ENCODE peak calls at places on chromosome 16, in seven cellular contexts. B is SK-N-SH, C is IMR-90, O is A549, I is HepG2, T is GM12878, Z is K562. V is an unnamed sample.

GRCh38 chr16:53087101-53087500 is 32.3 kb downstream of the CHD9 start:
- DNase-seq in O (no peak), I (no peak), C (peak; percentile 72), B (no peak), T (no peak), Z (no peak), V (no peak)

GRCh38 chr16:56246051-56246817 is 54.9 kb downstream of the GNAO1 start:
- DNase-seq in T (no peak), C (peak; percentile 5), Z (no peak), O (no peak), B (peak; percentile 56), I (peak; percentile 18), V (no peak)

GRCh38 chr16:55136356-55136755 is 187.6 kb upstream of the IRX6 start:
- DNase-seq in T (no peak), O (no peak), C (no peak), Z (no peak), I (no peak), B (no peak), V (no peak)

GRCh38 chr16:57531635-57532220 is 4.6 kb downstream of the CCDC102A start:
- DNase-seq in Z (no peak), I (no peak), O (no peak), T (no peak), C (no peak), B (peak; percentile 11), V (no peak)

GRCh38 chr16:85908444-85908843 is 9.5 kb downstream of the IRF8 start:
- DNase-seq in Z (no peak), T (peak; percentile 59), B (no peak), I (no peak), O (no peak), C (no peak), V (no peak)

GRCh38 chr16:4138735-4139134 is 22.5 kb upstream of the ADCY9 start:
- DNase-seq in I (no peak), C (no peak), T (no peak), B (no peak), O (no peak), Z (no peak), V (no peak)

GRCh38 chr16:84937196-84937935 is 74.0 kb downstream of the ZDHHC7 start:
- DNase-seq in Z (no peak), O (no peak), B (no peak), C (no peak), T (no peak), I (no peak), V (no peak)

GRCh38 chr16:85988306-85988705 is 89.3 kb downstream of the IRF8 start:
- DNase-seq in O (no peak), T (peak; percentile 71), B (no peak), Z (no peak), I (no peak), C (no peak), V (no peak)

GRCh38 chr16:19167710-19168172 is 299 bp upstream of the SYT17 start:
- DNase-seq in B (peak; percentile 93), O (peak; percentile 80), Z (peak; percentile 72), C (peak; percentile 48), T (no peak), I (peak; percentile 60), V (peak; percentile 60)

GRCh38 chr16:69109486-69110270 is 4.2 kb downstream of the HAS3 start:
- DNase-seq in C (no peak), O (no peak), B (no peak), Z (no peak), T (no peak), I (no peak), V (no peak)

GRCh38 chr16:19294156-19294649 is 8.7 kb downstream of the CLEC19A start:
- DNase-seq in I (no peak), C (no peak), Z (no peak), O (no peak), B (no peak), T (peak; percentile 84), V (no peak)

GRCh38 chr16:82584553-82585152 is 42.1 kb upstream of the CDH13 start:
- DNase-seq in Z (no peak), T (no peak), B (no peak), I (no peak), O (no peak), C (no peak), V (no peak)

GRCh38 chr16:27174007-27174406 is 29.3 kb upstream of the KDM8 start:
- DNase-seq in Z (no peak), T (no peak), I (no peak), O (no peak), C (no peak), B (peak; percentile 52), V (no peak)

GRCh38 chr16:87725596-87726235 is 40.1 kb downstream of the KLHDC4 start:
- DNase-seq in I (no peak), T (no peak), Z (no peak), O (no peak), C (peak; percentile 74), B (no peak), V (no peak)

GRCh38 chr16:49564577-49565224 is 191.1 kb downstream of the C16orf78 start:
- DNase-seq in C (no peak), O (no peak), Z (no peak), B (no peak), I (no peak), T (no peak), V (no peak)

GRCh38 chr16:54283735-54284318 is 2.8 kb downstream of the IRX3 start:
- DNase-seq in I (no peak), C (no peak), O (no peak), T (no peak), B (no peak), Z (no peak), V (no peak)

GRCh38 chr16:19073863-19074262 is 6.4 kb downstream of the COQ7 start:
- DNase-seq in T (no peak), I (no peak), Z (no peak), O (no peak), B (no peak), C (no peak), V (no peak)

GRCh38 chr16:5918553-5919127 is 821.0 kb upstream of the EEF2KMT start:
- DNase-seq in I (peak; percentile 2), T (no peak), B (no peak), C (no peak), Z (peak; percentile 30), O (no peak), V (no peak)

GRCh38 chr16:87951550-87952538 is 610 bp downstream of the BANP start:
- DNase-seq in I (peak; percentile 48), B (peak; percentile 46), Z (no peak), C (no peak), T (no peak), O (no peak), V (no peak)

GRCh38 chr16:11780988-11781680 is 15.9 kb downstream of the ZC3H7A start:
- DNase-seq in T (no peak), C (peak; percentile 34), I (no peak), Z (no peak), O (no peak), B (peak; percentile 35), V (no peak)

GRCh38 chr16:69860233-69861231 is 90.6 kb upstream of the CLEC18A start:
- DNase-seq in I (peak; percentile 43), C (no peak), B (no peak), Z (no peak), O (no peak), T (no peak), V (no peak)

GRCh38 chr16:83853834-83854233 is 45.1 kb upstream of the MLYCD start:
- DNase-seq in B (no peak), Z (no peak), T (no peak), O (no peak), I (no peak), C (no peak), V (no peak)

GRCh38 chr16:2467301-2468141 is 3.6 kb upstream of the NTN3 start:
- DNase-seq in T (no peak), I (no peak), C (peak; percentile 72), Z (no peak), B (peak; percentile 89), O (peak; percentile 87), V (peak; percentile 41)
- H3K4me1 ChIP-seq in T (peaks cover 13% of the 10 kb centered on the region), I (peaks cover 41% of the 10 kb centered on the region), C (peaks cover 16% of the 10 kb centered on the region), Z (peaks cover 78% of the 10 kb centered on the region), B (peaks cover 6% of the 10 kb centered on the region), O (peaks cover 29% of the 10 kb centered on the region), V (peaks cover 25% of the 10 kb centered on the region)

GRCh38 chr16:10622036-10622921 is 41.9 kb upstream of the EMP2 start:
- DNase-seq in T (no peak), I (no peak), Z (peak; percentile 73), O (no peak), C (no peak), B (no peak), V (no peak)
- TF ChIP-seq RAD21 in T (no peak), I (no peak), Z (no peak), O (no peak), C (no peak), B (no peak), V (no peak)

GRCh38 chr16:14564881-14565687 is 65.0 kb downstream of the PARN start:
- DNase-seq in I (peak; percentile 34), Z (no peak), B (no peak), C (peak; percentile 14), O (no peak), T (no peak), V (no peak)

GRCh38 chr16:14564323-14564722 is 65.7 kb downstream of the PARN start:
- DNase-seq in B (no peak), Z (no peak), O (no peak), T (no peak), I (peak; percentile 45), C (no peak), V (no peak)

GRCh38 chr16:14560523-14560922 is 69.5 kb downstream of the PARN start:
- DNase-seq in B (no peak), T (no peak), C (no peak), I (no peak), Z (no peak), O (no peak), V (no peak)

GRCh38 chr16:14565688-14566025 is 64.4 kb downstream of the PARN start:
- DNase-seq in O (no peak), Z (no peak), I (no peak), B (no peak), C (no peak), T (no peak), V (no peak)

GRCh38 chr16:14562691-14563491 is 67.2 kb downstream of the PARN start:
- DNase-seq in C (peak; percentile 26), T (no peak), B (no peak), Z (no peak), I (peak; percentile 99), O (peak; percentile 53), V (no peak)
- TF ChIP-seq CTCF in C (no peak), T (no peak), B (no peak), Z (no peak), I (peak; percentile 11), O (no peak), V (no peak)

GRCh38 chr16:8919934-8920465 is 37.8 kb downstream of the LITAFD start:
- DNase-seq in Z (no peak), O (no peak), T (no peak), C (no peak), I (no peak), B (no peak), V (no peak)

GRCh38 chr16:8919089-8919933 is 37.2 kb downstream of the LITAFD start:
- DNase-seq in O (no peak), I (no peak), T (no peak), Z (no peak), C (no peak), B (no peak), V (no peak)

GRCh38 chr16:8915722-8916321 is 33.7 kb downstream of the LITAFD start:
- DNase-seq in Z (no peak), C (no peak), O (no peak), T (no peak), I (no peak), B (no peak), V (no peak)

GRCh38 chr16:8914098-8914497 is 31.9 kb downstream of the LITAFD start:
- DNase-seq in T (no peak), O (no peak), C (no peak), B (no peak), I (no peak), Z (no peak), V (no peak)

GRCh38 chr16:8916541-8917225 is 34.5 kb downstream of the LITAFD start:
- DNase-seq in O (no peak), B (no peak), C (no peak), T (no peak), Z (no peak), I (no peak), V (no peak)
- H3K4me1 ChIP-seq in O (no peaks in the 10 kb centered on the region), B (no peaks in the 10 kb centered on the region), C (no peaks in the 10 kb centered on the region), T (peaks cover 9% of the 10 kb centered on the region), Z (no peaks in the 10 kb centered on the region), I (no peaks in the 10 kb centered on the region), V (no peaks in the 10 kb centered on the region)